ENCODE peak calls at places on chromosomes 13 and 19, in ten cellular contexts. P is transverse colon, X is dorsolateral prefrontal cortex, K is cardiac fibroblast, M is choroid plexus epithelial cell, E is GM12865, G is prostate gland, L is brain microvascular endothelial cell, A is cardiac muscle cell, O is HFF-Myc. U is an unnamed sample.

GRCh38 chr13:24124789-24125476 is 35.6 kb upstream of the SPATA13 start:
- DNase-seq in X (no peak), G (no peak), O (no peak), E (peak), P (no peak), A (no peak), M (no peak), L (no peak), K (no peak), U (no peak)

GRCh38 chr13:20823071-20823470 is 49.3 kb upstream of the EEF1AKMT1 start:
- DNase-seq in O (no peak), E (no peak), K (no peak), M (peak), A (no peak), X (no peak), P (no peak), G (no peak), L (no peak), U (no peak)

GRCh38 chr13:70490320-70490935 is 382.2 kb upstream of the KLHL1 start:
- DNase-seq in O (no peak), K (no peak), X (no peak), E (no peak), P (no peak), G (no peak), L (no peak), M (no peak), A (no peak), U (no peak)

GRCh38 chr13:112772539-112772909 is 82.7 kb downstream of the ATP11A start:
- DNase-seq in X (no peak), O (no peak), L (no peak), M (no peak), A (no peak), E (no peak), K (no peak), P (no peak), G (no peak), U (no peak)

GRCh38 chr19:16355293-16356043 is 30.8 kb downstream of the KLF2 start:
- DNase-seq in M (peak), K (peak), E (no peak), L (peak), A (peak), G (no peak), P (no peak), O (no peak), X (peak), U (no peak)

GRCh38 chr19:40827386-40828247 is 22.6 kb downstream of the CYP2A6 start:
- DNase-seq in A (no peak), O (no peak), G (no peak), L (no peak), X (no peak), P (no peak), E (no peak), M (no peak), K (no peak), U (no peak)

GRCh38 chr13:111385182-111385857 is 64.9 kb downstream of the TEX29 start:
- DNase-seq in L (no peak), M (no peak), K (no peak), G (no peak), A (no peak), E (no peak), X (no peak), O (no peak), P (no peak), U (no peak)

GRCh38 chr13:80664930-80665329 is 324.0 kb upstream of the SPRY2 start:
- DNase-seq in E (no peak), G (no peak), O (no peak), A (peak), L (no peak), M (no peak), K (peak), P (no peak), X (no peak), U (no peak)

GRCh38 chr19:17555929-17556813 is 722 bp downstream of the COLGALT1 start:
- DNase-seq in X (peak), L (peak), P (peak), A (peak), O (no peak), G (peak), E (peak), M (peak), K (peak), U (peak)

GRCh38 chr13:67043901-67044300 is 186.2 kb downstream of the PCDH9 start:
- DNase-seq in L (peak), E (no peak), O (no peak), A (peak), X (no peak), P (no peak), K (peak), G (no peak), M (peak), U (no peak)

GRCh38 chr13:111429064-111429558 is 108.7 kb downstream of the TEX29 start:
- DNase-seq in M (peak), O (peak), X (no peak), L (peak), E (peak), A (peak), P (peak), K (peak), G (no peak), U (no peak)

GRCh38 chr19:742540-743075 is 8.3 kb upstream of the MISP start:
- DNase-seq in K (no peak), P (no peak), O (no peak), M (no peak), X (no peak), A (no peak), L (no peak), E (no peak), G (no peak), U (no peak)

GRCh38 chr13:31477961-31478360 is 261.4 kb upstream of the RXFP2 start:
- DNase-seq in L (peak), K (peak), P (no peak), X (no peak), O (peak), M (peak), A (peak), E (no peak), G (no peak), U (no peak)

GRCh38 chr13:31476266-31476665 is 263.1 kb upstream of the RXFP2 start:
- DNase-seq in M (peak), A (peak), E (no peak), X (no peak), P (no peak), K (peak), L (peak), G (no peak), O (no peak), U (no peak)

DNA sequence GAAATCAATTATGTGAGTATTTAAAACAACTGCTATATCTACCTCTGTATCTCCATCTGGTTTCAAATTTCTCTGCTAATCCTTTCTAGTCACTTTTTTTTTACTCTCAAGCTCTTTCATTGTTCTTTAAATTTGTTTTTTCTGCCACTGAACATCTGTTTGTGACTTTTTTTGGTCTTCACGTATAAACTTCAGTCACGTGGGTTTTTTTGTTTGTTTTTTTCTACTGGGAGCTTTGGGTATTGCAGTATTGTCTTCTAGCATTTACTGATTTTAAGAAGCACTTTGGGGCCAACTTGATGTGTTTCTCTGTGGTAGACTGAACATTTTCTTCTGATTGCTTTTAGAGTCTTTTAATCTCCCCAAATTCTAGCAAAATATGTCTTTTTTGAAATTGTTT is 262.6 kb upstream of the RXFP2 start:
- DNase-seq in G (no peak), E (no peak), A (peak), X (no peak), P (no peak), M (peak), L (peak), K (peak), O (no peak), U (no peak)
- H3K4me3 ChIP-seq in G (no peak), E (no peak), A (no peak), X (no peak), P (no peak), M (no peak), L (no peak), K (no peak), O (no peak), U (no peak)

DNA sequence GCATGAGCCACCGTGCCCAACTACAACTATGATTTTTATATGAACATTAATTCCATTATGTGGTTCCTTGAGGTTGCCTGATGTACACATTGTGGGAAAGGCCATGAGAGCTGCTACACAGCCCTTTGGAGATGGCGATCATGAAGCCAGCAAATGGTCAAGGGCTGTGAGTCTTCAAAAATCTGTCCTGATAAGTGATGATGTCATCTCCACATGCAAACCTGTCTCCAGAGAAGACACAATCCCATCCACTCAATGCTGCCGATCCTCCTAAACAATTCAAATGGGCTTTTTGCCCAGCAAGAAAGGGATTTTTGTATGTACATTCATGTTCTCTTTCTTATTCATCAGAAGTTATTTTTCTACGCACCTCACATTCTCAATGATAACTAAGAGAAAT is 17.6 kb downstream of the SIGLEC7 start:
- DNase-seq in X (no peak), L (no peak), A (no peak), K (no peak), P (no peak), O (no peak), M (no peak), G (no peak), E (no peak), U (no peak)
- TF ChIP-seq CTCF in X (no peak), L (no peak), A (no peak), K (no peak), P (no peak), O (no peak), M (no peak), G (no peak), E (no peak), U (no peak)

DNA sequence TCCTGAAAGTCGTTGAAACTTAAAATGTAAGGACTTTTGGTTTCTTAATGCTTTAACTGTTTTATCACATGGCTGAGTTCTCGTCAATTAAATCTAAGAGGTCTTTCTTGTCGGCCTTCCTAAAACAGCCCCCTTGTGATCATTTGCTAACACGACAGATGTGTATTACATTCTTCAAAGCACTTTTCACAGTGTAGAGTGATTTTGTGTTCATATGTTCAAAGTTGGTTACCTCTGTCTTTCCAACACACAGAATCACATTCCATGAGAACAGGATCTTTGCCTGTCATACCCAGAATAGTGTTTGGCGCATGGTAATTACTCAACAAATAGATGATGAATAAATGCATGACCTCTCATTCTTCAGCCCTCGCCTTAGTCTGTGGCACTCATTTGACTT is 1.1 kb downstream of the GTF2F2 start:
- DNase-seq in O (no peak), E (peak), K (peak), M (peak), X (no peak), G (no peak), L (peak), A (peak), P (no peak), U (no peak)
- H3K4me3 ChIP-seq in O (peak), E (peak), K (peak), M (peak), X (peak), G (peak), L (peak), A (peak), P (peak), U (peak)

GRCh38 chr13:91348906-91349435 is 1.5 kb downstream of the MIR17HG start:
- DNase-seq in A (peak), P (peak), E (peak), O (peak), L (peak), K (peak), G (peak), X (peak), M (peak), U (peak)

GRCh38 chr13:91349992-91350911 is 2.8 kb downstream of the MIR17HG start:
- DNase-seq in O (no peak), L (no peak), K (no peak), E (peak), X (no peak), P (no peak), M (no peak), A (peak), G (no peak), U (no peak)

GRCh38 chr13:91346848-91347211 is 657 bp upstream of the MIR17HG start:
- DNase-seq in P (peak), O (no peak), E (peak), M (peak), L (no peak), X (peak), K (peak), G (peak), A (peak), U (no peak)

GRCh38 chr13:91347212-91347995 is at the start of gene MIR17HG:
- DNase-seq in A (peak), L (peak), E (peak), O (peak), P (peak), M (peak), K (peak), G (peak), X (peak), U (peak)

DNA sequence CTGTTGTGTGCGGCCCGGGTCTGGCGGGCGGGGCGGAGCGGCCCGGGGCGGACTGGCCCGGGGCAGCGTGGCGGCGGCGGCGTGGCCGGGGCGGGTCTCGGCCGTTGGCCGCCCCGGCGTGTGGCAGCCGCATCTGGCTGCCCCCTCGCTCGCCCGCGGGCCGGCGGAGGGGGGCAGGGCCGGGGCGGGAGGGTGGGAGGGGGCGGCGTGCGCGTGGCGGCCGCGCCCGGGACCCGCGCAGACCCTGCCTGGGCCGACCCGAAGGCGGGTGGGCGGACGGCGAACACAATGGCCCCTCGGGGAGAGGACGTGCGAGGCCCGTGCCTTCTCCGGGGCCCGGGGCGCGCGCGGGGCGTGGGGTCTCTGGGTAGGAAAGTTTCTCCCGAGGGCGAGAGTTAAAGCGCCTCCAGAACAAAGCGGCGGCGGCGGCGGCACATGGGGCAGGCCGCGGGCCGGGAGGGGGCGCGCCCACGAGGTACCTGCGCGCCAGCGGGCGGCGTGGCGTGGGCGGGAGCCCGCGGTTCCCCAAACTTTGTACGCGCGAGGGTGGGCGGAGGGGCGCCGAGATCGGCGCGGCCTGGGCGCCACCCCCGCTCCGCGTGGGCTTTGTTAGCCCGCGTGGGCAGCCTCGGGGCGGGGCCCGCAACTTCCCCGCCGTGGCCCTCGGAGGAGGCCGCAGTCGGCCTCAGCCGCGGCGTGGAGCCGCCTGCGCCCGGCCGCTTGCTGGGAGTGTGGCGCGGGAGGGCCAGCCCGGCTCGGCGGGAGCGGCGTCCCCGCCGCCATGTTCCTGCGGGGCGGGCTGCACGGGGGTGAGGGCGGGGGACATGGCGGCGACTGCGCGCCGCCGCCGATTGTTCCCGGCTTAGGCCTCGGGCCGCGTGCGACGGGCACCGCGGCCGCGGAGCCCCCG is 764 bp downstream of the MIR17HG start:
- DNase-seq in K (peak), M (peak), A (peak), L (no peak), G (peak), P (peak), O (no peak), X (no peak), E (peak), U (no peak)
- TF ChIP-seq CTCF in K (no peak), M (no peak), A (no peak), L (no peak), G (no peak), P (no peak), O (no peak), X (no peak), E (peak), U (no peak)

DNA sequence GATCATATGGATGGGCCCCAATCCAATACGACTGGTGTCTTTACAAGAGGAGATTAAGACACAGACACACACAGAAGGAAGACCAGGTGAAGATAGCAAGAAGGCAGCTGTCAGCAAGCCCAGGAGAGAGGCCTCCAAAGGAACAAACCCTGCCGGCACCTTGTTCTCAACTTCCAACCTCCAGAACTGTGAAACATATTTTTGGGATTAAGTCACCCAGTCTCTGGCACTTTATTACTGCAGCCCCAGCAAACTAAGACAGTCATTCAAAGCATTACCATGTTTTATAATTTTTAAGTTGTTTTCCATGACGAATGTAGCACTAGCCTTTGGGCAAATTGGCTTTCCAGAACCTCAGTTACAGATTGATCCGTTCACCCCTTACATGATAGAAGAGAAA is 11.3 kb downstream of the STARD13 start:
- DNase-seq in M (no peak), A (no peak), G (no peak), K (peak), L (no peak), E (no peak), X (no peak), P (no peak), O (no peak), U (no peak)
- H3K4me3 ChIP-seq in M (no peak), A (no peak), G (no peak), K (no peak), L (no peak), E (no peak), X (no peak), P (no peak), O (no peak), U (no peak)

GRCh38 chr13:29883941-29884518 is 33.6 kb upstream of the UBL3 start:
- DNase-seq in E (no peak), O (no peak), K (no peak), M (no peak), G (no peak), L (no peak), P (no peak), A (peak), X (no peak), U (no peak)
- TF ChIP-seq CTCF in E (no peak), O (no peak), K (no peak), M (no peak), G (no peak), L (no peak), P (no peak), A (no peak), X (no peak), U (no peak)

DNA sequence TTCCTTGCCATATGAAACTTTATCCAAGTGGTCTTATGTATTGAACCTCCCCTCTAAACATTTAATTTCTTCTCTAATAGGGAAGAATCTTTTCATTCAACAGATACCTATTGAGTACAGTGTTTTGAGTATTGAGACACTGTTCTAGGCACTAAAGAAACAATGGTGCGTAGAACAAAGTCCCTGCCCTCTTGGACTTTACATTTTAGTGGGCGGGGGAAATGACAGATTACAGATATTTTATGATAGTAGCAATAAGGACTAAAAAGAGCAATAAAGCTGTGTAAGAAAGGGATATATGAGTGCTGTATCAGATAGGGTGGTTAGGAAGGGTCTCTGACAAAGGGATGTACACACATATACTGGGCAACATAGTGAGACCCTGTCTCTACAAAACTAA is 5.4 kb downstream of the NUDT15 start:
- DNase-seq in A (no peak), G (no peak), K (no peak), P (peak), M (no peak), X (no peak), E (no peak), L (no peak), O (no peak), U (no peak)
- H3K4me3 ChIP-seq in A (no peak), G (no peak), K (no peak), P (no peak), M (no peak), X (no peak), E (no peak), L (no peak), O (no peak), U (no peak)

GRCh38 chr19:45569619-45570421 is 14.8 kb downstream of the OPA3 start:
- DNase-seq in K (peak), M (peak), P (peak), O (no peak), X (peak), L (no peak), A (peak), G (peak), E (peak), U (peak)
- TF ChIP-seq CTCF in K (peak), M (peak), P (peak), O (peak), X (peak), L (peak), A (peak), G (no peak), E (peak), U (peak)